ENCODE peak calls at places on chromosomes 2 and 18, in nine cellular contexts. Y is MM.1S, E is pancreas, G is astrocyte, H is left ventricle myocardium inferior, X is tibial artery, C is lung, M is heart right ventricle, N is sigmoid colon. B is an unnamed sample. For H3K36me3, the result is how much of the 10 kb centered on the place peaks cover.

GRCh38 chr2:3290655-3291054 is 87.0 kb downstream of the EIPR1 start:
- DNase-seq in E (no peak), Y (no peak), X (peak), H (no peak), N (peak), C (no peak), G (no peak), M (no peak), B (no peak)

GRCh38 chr2:98445708-98446577 is 1.3 kb downstream of the INPP4A start:
- DNase-seq in Y (peak), G (no peak), M (no peak), H (no peak), N (no peak), E (no peak), X (no peak), C (no peak), B (no peak)

GRCh38 chr18:46283895-46284295 is 179.7 kb downstream of the HAUS1 start:
- DNase-seq in H (no peak), E (no peak), G (no peak), X (no peak), C (no peak), Y (no peak), M (no peak), N (no peak), B (no peak)

GRCh38 chr2:28709101-28709500 is 42.5 kb upstream of the PPP1CB start:
- DNase-seq in C (peak), X (no peak), M (no peak), H (no peak), G (no peak), Y (no peak), N (no peak), E (no peak), B (no peak)

GRCh38 chr2:54966165-54966819 is 84.0 kb downstream of the RTN4 start:
- DNase-seq in N (no peak), E (no peak), M (no peak), H (no peak), G (no peak), X (no peak), Y (peak), C (no peak), B (no peak)

GRCh38 chr2:189552991-189553404 is 27.6 kb downstream of the SLC40A1 start:
- DNase-seq in H (no peak), N (no peak), G (no peak), M (no peak), X (no peak), E (no peak), C (no peak), Y (no peak), B (no peak)

GRCh38 chr2:25497862-25498407 is 156.2 kb upstream of the DNMT3A start:
- DNase-seq in C (no peak), N (no peak), X (no peak), E (no peak), Y (no peak), H (no peak), G (no peak), M (no peak), B (no peak)

GRCh38 chr2:27873091-27873490 is 17.1 kb downstream of the RBKS start:
- DNase-seq in M (no peak), E (no peak), Y (no peak), C (no peak), X (no peak), H (no peak), G (no peak), N (no peak), B (no peak)

GRCh38 chr2:7203056-7203467 is 285.9 kb downstream of the RNF144A start:
- DNase-seq in Y (peak), N (peak), G (peak), E (peak), M (no peak), C (peak), X (peak), H (no peak), B (peak)

GRCh38 chr2:143840601-143841000 is 679.3 kb downstream of the ZEB2 start:
- DNase-seq in C (no peak), E (no peak), G (no peak), M (no peak), Y (no peak), X (no peak), H (no peak), N (no peak), B (no peak)

GRCh38 chr18:56678836-56679565 is 27.8 kb downstream of the WDR7 start:
- DNase-seq in Y (no peak), N (no peak), E (no peak), H (no peak), G (peak), M (no peak), C (no peak), X (no peak), B (no peak)

GRCh38 chr2:123468071-123468470 is 557.0 kb upstream of the CNTNAP5 start:
- DNase-seq in Y (no peak), X (no peak), G (no peak), E (no peak), N (no peak), H (no peak), C (no peak), M (no peak), B (no peak)
- TF ChIP-seq CTCF in Y (no peak), X (no peak), G (no peak), E (no peak), N (no peak), H (no peak), C (no peak), M (no peak), B (no peak)

GRCh38 chr2:136214284-136214683 is 96.3 kb upstream of the CXCR4 start:
- DNase-seq in Y (no peak), N (no peak), E (no peak), M (no peak), H (no peak), G (no peak), X (no peak), C (no peak), B (no peak)

GRCh38 chr2:136216073-136216472 is 98.1 kb upstream of the CXCR4 start:
- DNase-seq in X (no peak), C (no peak), N (no peak), G (no peak), E (no peak), M (no peak), Y (no peak), H (no peak), B (no peak)

GRCh38 chr2:136215449-136215848 is 97.5 kb upstream of the CXCR4 start:
- DNase-seq in Y (no peak), G (no peak), H (no peak), M (no peak), N (no peak), E (no peak), C (no peak), X (no peak), B (no peak)

GRCh38 chr2:136213836-136214235 is 95.9 kb upstream of the CXCR4 start:
- DNase-seq in M (no peak), N (no peak), E (no peak), H (no peak), C (no peak), Y (no peak), X (no peak), G (no peak), B (no peak)

DNA sequence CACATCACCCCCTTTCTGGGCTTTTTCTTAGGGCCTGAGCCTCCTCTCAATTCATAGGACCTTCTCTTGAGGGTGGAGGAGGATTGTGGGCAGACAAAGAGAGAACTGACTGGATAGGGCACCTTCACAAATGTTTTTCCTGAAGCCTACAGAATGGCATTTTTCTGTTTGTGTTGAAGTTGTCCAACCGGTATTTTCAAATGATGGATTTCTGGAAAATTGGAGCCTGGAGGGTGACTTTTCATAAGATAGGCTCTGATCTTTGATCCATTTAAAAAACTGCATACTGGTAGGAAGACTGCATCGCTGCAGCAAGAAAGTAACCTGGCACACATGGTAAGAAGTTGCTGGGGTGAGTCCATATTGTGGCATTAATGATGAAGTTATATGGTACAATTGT is 96.9 kb upstream of the CXCR4 start:
- DNase-seq in E (no peak), H (no peak), Y (no peak), M (no peak), N (no peak), X (no peak), G (no peak), C (no peak), B (no peak)
- H3K27ac ChIP-seq in E (peak), H (no peak), Y (no peak), M (peak), N (no peak), X (no peak), G (no peak), C (no peak), B (no peak)

GRCh38 chr18:58378411-58378820 is 250.5 kb downstream of the ALPK2 start:
- DNase-seq in M (no peak), E (no peak), Y (no peak), X (no peak), C (no peak), G (no peak), N (no peak), H (no peak), B (no peak)

GRCh38 chr18:58378980-58379379 is 249.9 kb downstream of the ALPK2 start:
- DNase-seq in H (no peak), X (no peak), Y (no peak), E (no peak), M (no peak), N (no peak), C (no peak), G (no peak), B (no peak)

GRCh38 chr18:58375051-58375450 is 253.8 kb downstream of the ALPK2 start:
- DNase-seq in M (no peak), N (no peak), H (no peak), X (no peak), E (no peak), C (no peak), Y (no peak), G (no peak), B (no peak)

GRCh38 chr18:58381676-58382411 is 247.0 kb downstream of the ALPK2 start:
- DNase-seq in G (no peak), M (no peak), X (no peak), N (no peak), C (no peak), H (no peak), E (no peak), Y (no peak), B (no peak)

GRCh38 chr18:58379443-58379842 is 249.4 kb downstream of the ALPK2 start:
- DNase-seq in Y (no peak), E (no peak), G (no peak), X (no peak), M (no peak), N (no peak), C (no peak), H (no peak), B (no peak)
- H3K36me3 ChIP-seq in Y (under half), E (under half), G (under half), X (under half), M (half or more), N (half or more), C (under half), H (half or more), B (under half)

GRCh38 chr2:240168546-240169361 is 28.3 kb upstream of the OTOS start:
- DNase-seq in M (no peak), H (no peak), G (no peak), Y (no peak), N (peak), C (no peak), E (no peak), X (no peak), B (no peak)

GRCh38 chr2:240170883-240171282 is 30.4 kb upstream of the OTOS start:
- DNase-seq in N (no peak), E (no peak), X (no peak), C (no peak), Y (no peak), H (no peak), M (no peak), G (no peak), B (no peak)

GRCh38 chr2:240169486-240170353 is 29.3 kb upstream of the OTOS start:
- DNase-seq in C (no peak), X (no peak), M (no peak), H (no peak), N (no peak), G (no peak), Y (no peak), E (no peak), B (no peak)

GRCh38 chr2:240172071-240172895 is 31.8 kb upstream of the OTOS start:
- DNase-seq in M (no peak), E (no peak), Y (no peak), N (no peak), X (no peak), C (no peak), G (no peak), H (no peak), B (no peak)

DNA sequence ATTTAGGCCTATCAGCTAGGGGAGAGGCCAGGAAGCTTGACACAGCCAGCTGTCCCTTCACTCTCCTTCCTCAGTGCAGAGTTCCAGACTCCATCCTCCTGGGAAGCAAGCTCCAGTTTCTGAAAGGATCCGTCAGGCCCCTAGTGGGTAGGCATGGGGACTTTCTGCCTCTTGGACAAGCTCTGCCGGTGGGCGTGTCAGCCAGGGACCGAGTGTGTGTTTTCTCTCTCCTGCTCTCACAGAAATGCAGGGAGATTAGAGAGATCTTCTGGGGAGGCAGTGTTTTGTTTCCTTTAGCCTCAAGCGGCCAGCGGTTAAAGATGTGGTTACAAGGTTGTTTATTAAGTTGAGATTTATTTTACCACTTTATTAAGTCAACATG is 29.9 kb upstream of the OTOS start:
- DNase-seq in G (no peak), H (no peak), Y (no peak), N (no peak), E (no peak), X (no peak), M (no peak), C (no peak), B (peak)
- TF ChIP-seq CTCF in G (no peak), H (no peak), Y (no peak), N (no peak), E (no peak), X (no peak), M (no peak), C (no peak), B (peak)

DNA sequence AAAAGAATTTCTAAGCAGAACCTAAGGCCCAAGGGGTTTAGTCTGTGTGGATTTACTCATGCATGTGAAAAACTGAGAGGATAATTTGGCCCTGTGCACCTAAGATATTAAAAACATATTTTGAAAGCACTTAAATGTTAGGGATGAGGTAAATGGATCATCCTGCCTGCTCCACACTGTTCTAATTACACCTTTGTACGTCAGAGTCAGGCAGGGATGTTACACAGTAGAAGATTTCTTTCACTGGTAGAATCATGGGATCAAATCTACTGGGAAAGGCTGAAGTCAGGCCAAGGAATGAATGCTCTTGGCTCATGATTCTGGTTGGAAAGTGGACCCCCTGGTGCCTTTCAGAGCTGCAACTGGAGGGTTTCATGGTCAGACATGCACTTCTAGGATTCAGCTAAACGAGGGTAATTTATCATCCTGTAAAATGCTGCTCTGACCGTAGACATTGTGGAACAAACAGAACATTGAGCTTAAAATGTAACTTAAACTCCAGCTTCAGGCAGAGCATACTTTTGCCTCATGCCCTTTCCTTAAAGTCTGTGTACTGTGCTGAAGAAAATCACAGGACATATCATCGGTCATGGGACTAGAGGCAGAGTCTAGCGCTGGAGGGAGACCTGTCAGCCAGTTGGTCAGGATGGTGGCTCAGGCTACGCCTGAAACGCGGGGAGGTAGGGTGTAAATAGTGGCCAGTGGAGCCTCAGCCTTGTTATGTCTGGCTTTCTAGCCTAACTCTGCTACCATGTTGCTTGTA is 4.8 kb downstream of the KCNE4 start:
- DNase-seq in C (no peak), X (no peak), E (no peak), H (no peak), G (peak), M (no peak), Y (no peak), N (no peak), B (no peak)
- H3K27ac ChIP-seq in C (no peak), X (peak), E (peak), H (peak), G (peak), M (peak), Y (no peak), N (peak), B (no peak)

GRCh38 chr2:61262699-61263098 is 100.7 kb downstream of the C2orf74 start:
- DNase-seq in H (no peak), N (no peak), X (no peak), C (no peak), Y (no peak), M (no peak), E (no peak), G (peak), B (peak)

GRCh38 chr2:61263848-61264247 is 101.9 kb downstream of the C2orf74 start:
- DNase-seq in C (no peak), H (no peak), X (no peak), E (no peak), G (no peak), N (no peak), M (no peak), Y (no peak), B (no peak)

GRCh38 chr2:61268249-61268648 is 106.3 kb downstream of the C2orf74 start:
- DNase-seq in X (no peak), Y (no peak), H (no peak), M (no peak), E (no peak), C (no peak), N (no peak), G (no peak), B (no peak)

GRCh38 chr2:61272421-61273070 is 110.6 kb downstream of the C2orf74 start:
- DNase-seq in C (no peak), M (no peak), E (no peak), H (no peak), Y (no peak), G (no peak), X (no peak), N (no peak), B (no peak)

DNA sequence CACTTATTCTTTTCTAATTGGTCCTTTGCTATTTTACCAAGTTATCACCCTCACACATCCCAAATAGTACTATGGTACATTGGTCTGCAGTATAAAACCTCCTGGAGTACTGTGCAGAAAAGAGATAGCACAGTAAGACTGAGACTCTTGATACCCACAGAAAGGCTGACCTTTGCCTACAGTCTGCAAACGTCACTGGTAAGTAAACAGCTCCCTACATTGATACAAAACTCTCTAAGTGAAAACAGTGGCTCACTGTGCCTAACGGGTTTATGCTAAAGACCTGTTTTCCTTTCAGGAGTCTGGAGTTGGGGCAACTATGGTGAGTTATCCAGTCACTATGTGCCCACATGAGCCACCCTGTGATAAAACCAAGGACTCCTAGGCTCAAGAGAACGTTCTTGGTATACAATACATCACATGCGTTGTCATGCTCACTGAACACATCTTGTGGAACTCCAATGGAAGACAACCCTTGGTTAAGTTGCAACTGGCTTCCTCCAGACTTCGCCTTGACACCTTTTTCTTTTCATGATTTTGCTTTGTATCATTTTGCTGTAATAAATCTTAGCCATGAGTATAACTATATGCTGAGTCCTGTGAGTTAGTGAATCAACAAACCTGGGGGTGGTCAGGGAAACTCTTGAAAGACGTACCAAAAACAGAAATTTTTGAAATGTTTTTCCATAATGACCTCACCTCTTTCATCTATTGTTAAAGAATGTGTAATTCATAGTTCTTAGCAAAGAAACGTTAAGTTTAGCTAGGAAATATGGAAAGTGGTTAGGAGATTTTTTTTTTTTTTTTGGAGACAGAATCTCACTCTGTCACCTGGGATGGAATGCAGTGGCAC is 104.9 kb downstream of the C2orf74 start:
- DNase-seq in N (no peak), X (no peak), G (peak), Y (no peak), M (no peak), E (no peak), C (no peak), H (no peak), B (no peak)
- H3K36me3 ChIP-seq in N (half or more), X (under half), G (under half), Y (under half), M (half or more), E (under half), C (under half), H (half or more), B (under half)